ENCODE peak calls at places on chromosome 12, in six cellular contexts. G is CD8-positive, alpha-beta T cell; W is GM03348; C is activated T-helper 1 cell treated with anti-CD3 and anti-CD28 coated beads, Interleukin-12 subunit alpha, Interleukin-12 subunit beta, Interleukin-2, Interleukin-4 antibody, amounts not matched to agents 30 ng/mL and 10 ng/mL and 1 ng/mL, durations not matched to agents 14 hours and 24 hours and 36 hours; E is right lobe of liver; F is aorta. I is an unnamed sample.

GRCh38 chr12:40986031-40986430 is 202.1 kb upstream of the PDZRN4 start:
- DNase-seq in G (no peak), W (no peak), C (no peak), E (no peak), F (no peak), I (no peak)

GRCh38 chr12:106919910-106920544 is 35.7 kb upstream of the TMEM263 start:
- DNase-seq in G (no peak), W (peak), C (no peak), E (no peak), F (no peak), I (peak)

GRCh38 chr12:12600659-12601058 is 11.0 kb upstream of the CREBL2 start:
- DNase-seq in G (no peak), W (no peak), C (no peak), E (no peak), F (no peak), I (no peak)

GRCh38 chr12:50506753-50507473 is 2.1 kb downstream of the DIP2B start:
- DNase-seq in G (no peak), W (no peak), C (no peak), E (no peak), F (no peak), I (no peak)

GRCh38 chr12:49091056-49091835 is 3.4 kb downstream of the DHH start:
- DNase-seq in G (no peak), W (no peak), C (no peak), E (no peak), F (peak), I (no peak)

GRCh38 chr12:1583421-1584078 is 10.8 kb downstream of the FBXL14 start:
- DNase-seq in G (peak), W (peak), C (peak), E (no peak), F (peak), I (peak)

GRCh38 chr12:113860059-113860820 is 105.9 kb downstream of the RBM19 start:
- DNase-seq in G (no peak), W (no peak), C (no peak), E (no peak), F (no peak), I (no peak)

GRCh38 chr12:25934461-25934860 is 24.0 kb upstream of the RASSF8 start:
- DNase-seq in G (no peak), W (no peak), C (no peak), E (no peak), F (no peak), I (no peak)

GRCh38 chr12:122306407-122306806 is 40.1 kb upstream of the VPS33A start:
- DNase-seq in G (no peak), W (no peak), C (no peak), E (no peak), F (no peak), I (no peak)

GRCh38 chr12:46490635-46491034 is 118.1 kb upstream of the SLC38A2 start:
- DNase-seq in G (no peak), W (peak), C (no peak), E (no peak), F (no peak), I (no peak)

GRCh38 chr12:6313326-6313940 is 3.0 kb downstream of the PLEKHG6 start:
- DNase-seq in G (no peak), W (no peak), C (no peak), E (no peak), F (peak), I (no peak)

GRCh38 chr12:54357802-54358619 is 6.3 kb downstream of the GPR84 start:
- DNase-seq in G (peak), W (peak), C (peak), E (no peak), F (no peak), I (no peak)

GRCh38 chr12:10212623-10213131 is at the start of gene GABARAPL1:
- DNase-seq in G (peak), W (peak), C (peak), E (peak), F (peak), I (peak)

I was measured in myocyte.